ENCODE peak calls at places on chromosomes 13 and 19, in eight cellular contexts. D is ovary; H is heart right ventricle; R is ascending aorta; J is endothelial cell; K is CD4-positive, alpha-beta T cell; O is endothelial cell of umbilical vein; F is HFF-Myc. G is an unnamed sample.

GRCh38 chr13:20901668-20902437 is 693 bp downstream of the XPO4 start:
- DNase-seq in D (no peak), H (peak; percentile 16), R (no peak), J (peak; percentile 43), K (no peak), O (peak; percentile 40), F (no peak), G (peak; percentile 30)

GRCh38 chr19:54271106-54271505 is 9.8 kb downstream of the LILRB2 start:
- DNase-seq in D (no peak), H (peak; percentile 38), R (no peak), J (no peak), K (no peak), O (no peak), F (no peak), G (no peak)

GRCh38 chr13:75055296-75055695 is 426.7 kb downstream of the TBC1D4 start:
- DNase-seq in D (no peak), H (no peak), R (no peak), J (no peak), K (no peak), O (no peak), F (no peak), G (no peak)

GRCh38 chr13:21849323-21849722 is 178.4 kb downstream of the FGF9 start:
- DNase-seq in D (no peak), H (no peak), R (no peak), J (peak; percentile 17), K (no peak), O (no peak), F (no peak), G (no peak)

GRCh38 chr19:9883231-9883758 is 48.2 kb downstream of the PIN1 start:
- DNase-seq in D (no peak), H (no peak), R (no peak), J (no peak), K (no peak), O (no peak), F (no peak), G (no peak)

GRCh38 chr13:105597573-105597972 is 937.9 kb downstream of the EFNB2 start:
- DNase-seq in D (no peak), H (no peak), R (no peak), J (no peak), K (no peak), O (no peak), F (no peak), G (no peak)

GRCh38 chr13:110028311-110028710 is 241.9 kb upstream of the IRS2 start:
- DNase-seq in D (no peak), H (no peak), R (no peak), J (no peak), K (no peak), O (no peak), F (no peak), G (no peak)

GRCh38 chr19:13588953-13589833 is 82.9 kb upstream of the CACNA1A start:
- DNase-seq in D (peak; percentile 40), H (peak; percentile 34), R (no peak), J (peak; percentile 95), K (peak; percentile 75), O (peak; percentile 55), F (no peak), G (peak; percentile 82)

GRCh38 chr13:36359301-36359950 is 13.2 kb upstream of the SPART start:
- DNase-seq in D (no peak), H (no peak), R (no peak), J (no peak), K (no peak), O (no peak), F (no peak), G (no peak)

GRCh38 chr19:55206664-55207500 is 2.4 kb downstream of the PTPRH start:
- DNase-seq in D (peak; percentile 68), H (peak; percentile 84), R (peak; percentile 35), J (peak; percentile 32), K (no peak), O (peak; percentile 76), F (peak; percentile 56), G (no peak)

DNA sequence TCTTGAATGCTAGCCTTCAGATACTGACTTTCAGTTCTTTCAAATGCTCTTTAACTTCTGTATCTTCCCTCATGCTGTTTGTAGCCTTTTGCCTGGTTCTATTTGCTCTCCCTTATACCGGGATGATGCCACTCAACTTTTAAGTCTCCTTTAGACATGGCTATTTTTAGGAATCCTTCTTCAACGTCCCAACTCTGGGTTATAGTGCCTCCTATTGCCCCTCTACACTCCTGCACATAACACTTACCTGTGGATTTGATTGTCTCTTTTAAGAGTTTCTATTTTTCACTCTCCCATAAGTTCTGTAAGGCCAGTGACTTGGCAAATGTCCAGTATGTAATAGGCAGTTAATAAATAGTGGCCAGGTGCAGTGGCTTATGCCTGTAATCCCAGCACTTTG is 343.0 kb downstream of the KLF5 start:
- DNase-seq in D (no peak), H (no peak), R (no peak), J (no peak), K (no peak), O (no peak), F (no peak), G (no peak)
- TF ChIP-seq CTCF in D (no peak), H (no peak), R (no peak), J (no peak), K (no peak), O (no peak), F (no peak), G (no peak)

GRCh38 chr13:27189192-27189591 is 17.6 kb upstream of the USP12 start:
- DNase-seq in D (no peak), H (no peak), R (no peak), J (no peak), K (no peak), O (peak; percentile 11), F (no peak), G (no peak)

GRCh38 chr13:27192896-27193295 is 21.3 kb upstream of the USP12 start:
- DNase-seq in D (no peak), H (no peak), R (no peak), J (no peak), K (no peak), O (no peak), F (no peak), G (no peak)

GRCh38 chr13:27183561-27184147 is 12.0 kb upstream of the USP12 start:
- DNase-seq in D (no peak), H (no peak), R (no peak), J (no peak), K (no peak), O (no peak), F (no peak), G (no peak)

GRCh38 chr13:27186295-27186694 is 14.7 kb upstream of the USP12 start:
- DNase-seq in D (no peak), H (no peak), R (no peak), J (no peak), K (no peak), O (no peak), F (no peak), G (no peak)

DNA sequence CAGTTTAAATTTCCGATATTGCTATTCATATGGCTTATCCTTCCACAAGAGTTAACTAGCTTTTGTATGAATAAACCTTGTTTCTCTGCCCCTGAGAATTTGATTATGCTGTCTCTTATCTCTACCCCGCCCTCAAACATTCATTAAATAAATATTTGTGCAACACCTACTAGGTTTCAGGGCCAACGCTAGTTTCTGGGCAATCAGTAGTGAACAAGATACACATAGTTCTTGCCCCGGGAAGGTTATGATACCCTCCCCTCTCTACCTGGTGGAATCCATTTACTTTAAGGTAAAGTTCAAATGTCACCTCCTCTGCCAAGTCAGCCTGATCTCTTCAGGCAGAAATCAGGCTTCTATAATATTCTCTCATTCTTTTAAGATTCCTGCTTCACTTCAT is 16.6 kb upstream of the USP12 start:
- DNase-seq in D (no peak), H (no peak), R (no peak), J (no peak), K (no peak), O (no peak), F (no peak), G (no peak)
- TF ChIP-seq CTCF in D (no peak), H (no peak), R (no peak), J (no peak), K (no peak), O (no peak), F (no peak), G (no peak)

GRCh38 chr13:66205807-66206206 is 1024.3 kb downstream of the PCDH9 start:
- DNase-seq in D (no peak), H (no peak), R (no peak), J (no peak), K (no peak), O (no peak), F (no peak), G (no peak)

GRCh38 chr13:66195238-66195637 is 1034.9 kb downstream of the PCDH9 start:
- DNase-seq in D (no peak), H (no peak), R (no peak), J (no peak), K (no peak), O (no peak), F (no peak), G (no peak)

DNA sequence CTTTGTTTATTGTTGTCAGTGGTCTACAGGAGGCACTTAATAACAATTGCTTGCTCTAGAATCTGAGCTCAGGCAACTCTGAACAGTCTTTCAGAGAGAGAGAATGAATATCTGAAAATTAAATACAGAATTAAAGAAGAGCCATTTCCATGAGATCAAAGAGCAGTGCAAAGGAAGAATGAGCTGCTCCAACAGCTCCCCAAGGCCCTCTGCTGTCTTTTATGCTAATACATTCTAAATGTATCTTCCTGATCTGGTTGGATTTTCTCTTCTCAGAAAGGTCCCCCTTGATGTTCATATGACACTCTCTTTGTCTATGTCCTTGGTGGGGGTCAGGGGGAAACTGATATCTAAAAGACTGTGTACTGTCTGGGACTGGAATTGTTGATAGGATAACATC is 1029.6 kb downstream of the PCDH9 start:
- DNase-seq in D (no peak), H (no peak), R (no peak), J (no peak), K (no peak), O (no peak), F (no peak), G (no peak)
- TF ChIP-seq CTCF in D (no peak), H (no peak), R (no peak), J (no peak), K (no peak), O (no peak), F (no peak), G (no peak)

GRCh38 chr13:95155093-95155492 is 146.2 kb downstream of the ABCC4 start:
- DNase-seq in D (no peak), H (no peak), R (no peak), J (no peak), K (no peak), O (no peak), F (no peak), G (no peak)

GRCh38 chr13:95154441-95154886 is 146.8 kb downstream of the ABCC4 start:
- DNase-seq in D (no peak), H (no peak), R (no peak), J (no peak), K (no peak), O (no peak), F (no peak), G (no peak)

GRCh38 chr13:95155504-95155903 is 145.7 kb downstream of the ABCC4 start:
- DNase-seq in D (no peak), H (no peak), R (no peak), J (no peak), K (no peak), O (no peak), F (no peak), G (no peak)

GRCh38 chr13:95153647-95154405 is 147.4 kb downstream of the ABCC4 start:
- DNase-seq in D (no peak), H (no peak), R (no peak), J (no peak), K (no peak), O (peak; percentile 95), F (no peak), G (no peak)

DNA sequence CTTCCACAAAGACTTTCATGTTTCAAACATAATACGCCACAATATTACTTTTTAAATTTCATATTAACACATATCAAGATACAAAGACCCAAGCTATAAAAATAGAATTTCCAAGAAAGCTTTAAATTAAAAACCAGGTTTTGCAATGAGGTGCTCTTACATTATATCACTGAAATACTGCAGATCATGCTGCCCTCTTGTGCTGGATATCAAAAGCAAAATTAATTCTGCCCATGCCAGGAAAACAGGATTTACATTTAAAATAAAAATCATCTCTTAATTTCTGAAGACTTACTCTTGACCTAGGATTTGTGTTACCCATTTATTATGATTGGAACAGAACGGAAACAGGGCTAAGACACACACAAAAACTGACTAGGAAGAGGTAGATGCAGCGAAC is 145.0 kb downstream of the ABCC4 start:
- DNase-seq in D (no peak), H (no peak), R (no peak), J (no peak), K (no peak), O (peak; percentile 50), F (no peak), G (no peak)
- TF ChIP-seq CTCF in D (no peak), H (peak; percentile 8), R (no peak), J (no peak), K (no peak), O (peak; percentile 27), F (no peak), G (no peak)